ENCODE peak calls at places on chromosomes 5 and 9, in seven cellular contexts. One of them, this sample, is unnamed.

GRCh38 chr9:126702501-126703329 is 89.0 kb downstream of the LMX1B start:
- DNase-seq in stimulated activated CD4-positive, alpha-beta T cell treated with anti-CD3 and anti-CD28 coated beads, Interleukin-4, amount 100 ng/mL, for 48 hours: no peak
- DNase-seq in stimulated activated CD8-positive, alpha-beta memory T cell treated with anti-CD3 and anti-CD28 coated beads, Interleukin-15, amount 100 ng/mL, for 4 hours: no peak
- DNase-seq in EL: no peak
- DNase-seq in lung: no peak
- DNase-seq in SHP77: no peak
- DNase-seq in H4: no peak
- DNase-seq in this sample: no peak

GRCh38 chr9:78566948-78567675 is 270.2 kb downstream of the PSAT1 start:
- DNase-seq in stimulated activated CD4-positive, alpha-beta T cell treated with anti-CD3 and anti-CD28 coated beads, Interleukin-4, amount 100 ng/mL, for 48 hours: no peak
- DNase-seq in stimulated activated CD8-positive, alpha-beta memory T cell treated with anti-CD3 and anti-CD28 coated beads, Interleukin-15, amount 100 ng/mL, for 4 hours: no peak
- DNase-seq in EL: peak; percentile 60
- DNase-seq in lung: no peak
- DNase-seq in SHP77: no peak
- DNase-seq in H4: no peak
- DNase-seq in this sample: peak; percentile 80

GRCh38 chr5:8831854-8832253 is 714.0 kb downstream of the SEMA5A start:
- DNase-seq in stimulated activated CD4-positive, alpha-beta T cell treated with anti-CD3 and anti-CD28 coated beads, Interleukin-4, amount 100 ng/mL, for 48 hours: no peak
- DNase-seq in stimulated activated CD8-positive, alpha-beta memory T cell treated with anti-CD3 and anti-CD28 coated beads, Interleukin-15, amount 100 ng/mL, for 4 hours: no peak
- DNase-seq in EL: no peak
- DNase-seq in lung: no peak
- DNase-seq in SHP77: no peak
- DNase-seq in H4: no peak
- DNase-seq in this sample: no peak

GRCh38 chr5:61620660-61621650 is 288.9 kb downstream of the ZSWIM6 start:
- DNase-seq in stimulated activated CD4-positive, alpha-beta T cell treated with anti-CD3 and anti-CD28 coated beads, Interleukin-4, amount 100 ng/mL, for 48 hours: no peak
- DNase-seq in stimulated activated CD8-positive, alpha-beta memory T cell treated with anti-CD3 and anti-CD28 coated beads, Interleukin-15, amount 100 ng/mL, for 4 hours: no peak
- DNase-seq in EL: no peak
- DNase-seq in lung: no peak
- DNase-seq in SHP77: no peak
- DNase-seq in H4: no peak
- DNase-seq in this sample: no peak

GRCh38 chr5:148820778-148821395 is 5.5 kb upstream of the ADRB2 start:
- DNase-seq in stimulated activated CD4-positive, alpha-beta T cell treated with anti-CD3 and anti-CD28 coated beads, Interleukin-4, amount 100 ng/mL, for 48 hours: no peak
- DNase-seq in stimulated activated CD8-positive, alpha-beta memory T cell treated with anti-CD3 and anti-CD28 coated beads, Interleukin-15, amount 100 ng/mL, for 4 hours: no peak
- DNase-seq in EL: peak; percentile 43
- DNase-seq in lung: no peak
- DNase-seq in SHP77: peak; percentile 15
- DNase-seq in H4: peak; percentile 21
- DNase-seq in this sample: peak; percentile 46

GRCh38 chr9:73689091-73689870 is 537.6 kb downstream of the ANXA1 start:
- DNase-seq in stimulated activated CD4-positive, alpha-beta T cell treated with anti-CD3 and anti-CD28 coated beads, Interleukin-4, amount 100 ng/mL, for 48 hours: no peak
- DNase-seq in stimulated activated CD8-positive, alpha-beta memory T cell treated with anti-CD3 and anti-CD28 coated beads, Interleukin-15, amount 100 ng/mL, for 4 hours: no peak
- DNase-seq in EL: no peak
- DNase-seq in lung: no peak
- DNase-seq in SHP77: no peak
- DNase-seq in H4: no peak
- DNase-seq in this sample: no peak

GRCh38 chr9:111959468-111959941 is 62.9 kb downstream of the UGCG start:
- DNase-seq in stimulated activated CD4-positive, alpha-beta T cell treated with anti-CD3 and anti-CD28 coated beads, Interleukin-4, amount 100 ng/mL, for 48 hours: no peak
- DNase-seq in stimulated activated CD8-positive, alpha-beta memory T cell treated with anti-CD3 and anti-CD28 coated beads, Interleukin-15, amount 100 ng/mL, for 4 hours: no peak
- DNase-seq in EL: peak; percentile 95
- DNase-seq in lung: no peak
- DNase-seq in SHP77: peak; percentile 63
- DNase-seq in H4: peak; percentile 74
- DNase-seq in this sample: peak; percentile 100

GRCh38 chr9:114687034-114687433 is 5.0 kb upstream of the TEX48 start:
- DNase-seq in stimulated activated CD4-positive, alpha-beta T cell treated with anti-CD3 and anti-CD28 coated beads, Interleukin-4, amount 100 ng/mL, for 48 hours: no peak
- DNase-seq in stimulated activated CD8-positive, alpha-beta memory T cell treated with anti-CD3 and anti-CD28 coated beads, Interleukin-15, amount 100 ng/mL, for 4 hours: no peak
- DNase-seq in EL: peak; percentile 54
- DNase-seq in lung: no peak
- DNase-seq in SHP77: no peak
- DNase-seq in H4: no peak
- DNase-seq in this sample: no peak

GRCh38 chr5:81525690-81526089 is 131.8 kb upstream of the ACOT12 start:
- DNase-seq in stimulated activated CD4-positive, alpha-beta T cell treated with anti-CD3 and anti-CD28 coated beads, Interleukin-4, amount 100 ng/mL, for 48 hours: no peak
- DNase-seq in stimulated activated CD8-positive, alpha-beta memory T cell treated with anti-CD3 and anti-CD28 coated beads, Interleukin-15, amount 100 ng/mL, for 4 hours: no peak
- DNase-seq in EL: peak; percentile 26
- DNase-seq in lung: no peak
- DNase-seq in SHP77: no peak
- DNase-seq in H4: no peak
- DNase-seq in this sample: no peak

GRCh38 chr5:1291611-1292080 is 3.2 kb downstream of the TERT start:
- DNase-seq in stimulated activated CD4-positive, alpha-beta T cell treated with anti-CD3 and anti-CD28 coated beads, Interleukin-4, amount 100 ng/mL, for 48 hours: no peak
- DNase-seq in stimulated activated CD8-positive, alpha-beta memory T cell treated with anti-CD3 and anti-CD28 coated beads, Interleukin-15, amount 100 ng/mL, for 4 hours: no peak
- DNase-seq in EL: no peak
- DNase-seq in lung: no peak
- DNase-seq in SHP77: peak; percentile 84
- DNase-seq in H4: no peak
- DNase-seq in this sample: no peak

GRCh38 chr9:36933676-36934215 is 100.3 kb downstream of the PAX5 start:
- DNase-seq in stimulated activated CD4-positive, alpha-beta T cell treated with anti-CD3 and anti-CD28 coated beads, Interleukin-4, amount 100 ng/mL, for 48 hours: no peak
- DNase-seq in stimulated activated CD8-positive, alpha-beta memory T cell treated with anti-CD3 and anti-CD28 coated beads, Interleukin-15, amount 100 ng/mL, for 4 hours: no peak
- DNase-seq in EL: no peak
- DNase-seq in lung: no peak
- DNase-seq in SHP77: no peak
- DNase-seq in H4: no peak
- DNase-seq in this sample: no peak

GRCh38 chr9:21383627-21384026 is 1.6 kb downstream of the IFNA2 start:
- DNase-seq in stimulated activated CD4-positive, alpha-beta T cell treated with anti-CD3 and anti-CD28 coated beads, Interleukin-4, amount 100 ng/mL, for 48 hours: no peak
- DNase-seq in stimulated activated CD8-positive, alpha-beta memory T cell treated with anti-CD3 and anti-CD28 coated beads, Interleukin-15, amount 100 ng/mL, for 4 hours: no peak
- DNase-seq in EL: no peak
- DNase-seq in lung: no peak
- DNase-seq in SHP77: no peak
- DNase-seq in H4: no peak
- DNase-seq in this sample: no peak

GRCh38 chr5:13250450-13251291 is 693.8 kb downstream of the DNAH5 start:
- DNase-seq in stimulated activated CD4-positive, alpha-beta T cell treated with anti-CD3 and anti-CD28 coated beads, Interleukin-4, amount 100 ng/mL, for 48 hours: no peak
- DNase-seq in stimulated activated CD8-positive, alpha-beta memory T cell treated with anti-CD3 and anti-CD28 coated beads, Interleukin-15, amount 100 ng/mL, for 4 hours: no peak
- DNase-seq in EL: peak; percentile 2
- DNase-seq in lung: no peak
- DNase-seq in SHP77: peak; percentile 33
- DNase-seq in H4: peak; percentile 43
- DNase-seq in this sample: peak; percentile 25

GRCh38 chr5:59673438-59674058 is 220.0 kb downstream of the PDE4D start:
- DNase-seq in stimulated activated CD4-positive, alpha-beta T cell treated with anti-CD3 and anti-CD28 coated beads, Interleukin-4, amount 100 ng/mL, for 48 hours: no peak
- DNase-seq in stimulated activated CD8-positive, alpha-beta memory T cell treated with anti-CD3 and anti-CD28 coated beads, Interleukin-15, amount 100 ng/mL, for 4 hours: no peak
- DNase-seq in EL: peak; percentile 57
- DNase-seq in lung: no peak
- DNase-seq in SHP77: peak; percentile 27
- DNase-seq in H4: peak; percentile 34
- DNase-seq in this sample: peak; percentile 68

GRCh38 chr9:34590376-34591090 is 1.0 kb upstream of the CNTFR start:
- DNase-seq in stimulated activated CD4-positive, alpha-beta T cell treated with anti-CD3 and anti-CD28 coated beads, Interleukin-4, amount 100 ng/mL, for 48 hours: no peak
- DNase-seq in stimulated activated CD8-positive, alpha-beta memory T cell treated with anti-CD3 and anti-CD28 coated beads, Interleukin-15, amount 100 ng/mL, for 4 hours: no peak
- DNase-seq in EL: no peak
- DNase-seq in lung: no peak
- DNase-seq in SHP77: no peak
- DNase-seq in H4: no peak
- DNase-seq in this sample: no peak

GRCh38 chr5:142866563-142867275 is 96.5 kb downstream of the ARHGAP26 start:
- DNase-seq in stimulated activated CD4-positive, alpha-beta T cell treated with anti-CD3 and anti-CD28 coated beads, Interleukin-4, amount 100 ng/mL, for 48 hours: peak; percentile 18
- DNase-seq in stimulated activated CD8-positive, alpha-beta memory T cell treated with anti-CD3 and anti-CD28 coated beads, Interleukin-15, amount 100 ng/mL, for 4 hours: peak; percentile 13
- DNase-seq in EL: peak; percentile 70
- DNase-seq in lung: peak; percentile 43
- DNase-seq in SHP77: peak; percentile 72
- DNase-seq in H4: peak; percentile 75
- DNase-seq in this sample: peak; percentile 80

GRCh38 chr9:110875275-110875674 is 163.0 kb downstream of the LPAR1 start:
- DNase-seq in stimulated activated CD4-positive, alpha-beta T cell treated with anti-CD3 and anti-CD28 coated beads, Interleukin-4, amount 100 ng/mL, for 48 hours: no peak
- DNase-seq in stimulated activated CD8-positive, alpha-beta memory T cell treated with anti-CD3 and anti-CD28 coated beads, Interleukin-15, amount 100 ng/mL, for 4 hours: no peak
- DNase-seq in EL: no peak
- DNase-seq in lung: peak; percentile 33
- DNase-seq in SHP77: no peak
- DNase-seq in H4: no peak
- DNase-seq in this sample: no peak

GRCh38 chr5:139664727-139665351 is 16.7 kb downstream of the CXXC5 start:
- DNase-seq in stimulated activated CD4-positive, alpha-beta T cell treated with anti-CD3 and anti-CD28 coated beads, Interleukin-4, amount 100 ng/mL, for 48 hours: no peak
- DNase-seq in stimulated activated CD8-positive, alpha-beta memory T cell treated with anti-CD3 and anti-CD28 coated beads, Interleukin-15, amount 100 ng/mL, for 4 hours: no peak
- DNase-seq in EL: no peak
- DNase-seq in lung: no peak
- DNase-seq in SHP77: no peak
- DNase-seq in H4: no peak
- DNase-seq in this sample: no peak

GRCh38 chr9:29241320-29241719 is 1668.0 kb upstream of the C9orf72 start:
- DNase-seq in stimulated activated CD4-positive, alpha-beta T cell treated with anti-CD3 and anti-CD28 coated beads, Interleukin-4, amount 100 ng/mL, for 48 hours: no peak
- DNase-seq in stimulated activated CD8-positive, alpha-beta memory T cell treated with anti-CD3 and anti-CD28 coated beads, Interleukin-15, amount 100 ng/mL, for 4 hours: no peak
- DNase-seq in EL: no peak
- DNase-seq in lung: no peak
- DNase-seq in SHP77: no peak
- DNase-seq in H4: no peak
- DNase-seq in this sample: peak; percentile 33

GRCh38 chr9:121350993-121351561 is 19.0 kb downstream of the STOM start:
- DNase-seq in stimulated activated CD4-positive, alpha-beta T cell treated with anti-CD3 and anti-CD28 coated beads, Interleukin-4, amount 100 ng/mL, for 48 hours: no peak
- DNase-seq in stimulated activated CD8-positive, alpha-beta memory T cell treated with anti-CD3 and anti-CD28 coated beads, Interleukin-15, amount 100 ng/mL, for 4 hours: no peak
- DNase-seq in EL: peak; percentile 91
- DNase-seq in lung: peak; percentile 80
- DNase-seq in SHP77: no peak
- DNase-seq in H4: peak; percentile 89
- DNase-seq in this sample: peak; percentile 89

GRCh38 chr5:87210743-87211142 is 56.9 kb upstream of the RASA1 start:
- DNase-seq in stimulated activated CD4-positive, alpha-beta T cell treated with anti-CD3 and anti-CD28 coated beads, Interleukin-4, amount 100 ng/mL, for 48 hours: no peak
- DNase-seq in stimulated activated CD8-positive, alpha-beta memory T cell treated with anti-CD3 and anti-CD28 coated beads, Interleukin-15, amount 100 ng/mL, for 4 hours: no peak
- DNase-seq in EL: no peak
- DNase-seq in lung: no peak
- DNase-seq in SHP77: no peak
- DNase-seq in H4: no peak
- DNase-seq in this sample: peak; percentile 35

GRCh38 chr5:169801324-169801777 is 164.3 kb downstream of the DOCK2 start:
- DNase-seq in stimulated activated CD4-positive, alpha-beta T cell treated with anti-CD3 and anti-CD28 coated beads, Interleukin-4, amount 100 ng/mL, for 48 hours: no peak
- DNase-seq in stimulated activated CD8-positive, alpha-beta memory T cell treated with anti-CD3 and anti-CD28 coated beads, Interleukin-15, amount 100 ng/mL, for 4 hours: no peak
- DNase-seq in EL: peak; percentile 62
- DNase-seq in lung: no peak
- DNase-seq in SHP77: no peak
- DNase-seq in H4: no peak
- DNase-seq in this sample: peak; percentile 76

GRCh38 chr9:135992486-135993408 is 31.6 kb upstream of the UBAC1 start:
- DNase-seq in stimulated activated CD4-positive, alpha-beta T cell treated with anti-CD3 and anti-CD28 coated beads, Interleukin-4, amount 100 ng/mL, for 48 hours: no peak
- DNase-seq in stimulated activated CD8-positive, alpha-beta memory T cell treated with anti-CD3 and anti-CD28 coated beads, Interleukin-15, amount 100 ng/mL, for 4 hours: no peak
- DNase-seq in EL: peak; percentile 80
- DNase-seq in lung: peak; percentile 80
- DNase-seq in SHP77: peak; percentile 89
- DNase-seq in H4: peak; percentile 88
- DNase-seq in this sample: peak; percentile 70

GRCh38 chr9:93580654-93581380 is 4.4 kb downstream of the PHF2 start:
- DNase-seq in stimulated activated CD4-positive, alpha-beta T cell treated with anti-CD3 and anti-CD28 coated beads, Interleukin-4, amount 100 ng/mL, for 48 hours: no peak
- DNase-seq in stimulated activated CD8-positive, alpha-beta memory T cell treated with anti-CD3 and anti-CD28 coated beads, Interleukin-15, amount 100 ng/mL, for 4 hours: no peak
- DNase-seq in EL: no peak
- DNase-seq in lung: no peak
- DNase-seq in SHP77: no peak
- DNase-seq in H4: no peak
- DNase-seq in this sample: no peak

GRCh38 chr5:124342027-124342471 is 404.4 kb downstream of the ZNF608 start:
- DNase-seq in stimulated activated CD4-positive, alpha-beta T cell treated with anti-CD3 and anti-CD28 coated beads, Interleukin-4, amount 100 ng/mL, for 48 hours: no peak
- DNase-seq in stimulated activated CD8-positive, alpha-beta memory T cell treated with anti-CD3 and anti-CD28 coated beads, Interleukin-15, amount 100 ng/mL, for 4 hours: no peak
- DNase-seq in EL: peak; percentile 42
- DNase-seq in lung: peak; percentile 33
- DNase-seq in SHP77: no peak
- DNase-seq in H4: peak; percentile 49
- DNase-seq in this sample: no peak

GRCh38 chr5:112628219-112628618 is 109.5 kb upstream of the APC start:
- DNase-seq in stimulated activated CD4-positive, alpha-beta T cell treated with anti-CD3 and anti-CD28 coated beads, Interleukin-4, amount 100 ng/mL, for 48 hours: no peak
- DNase-seq in stimulated activated CD8-positive, alpha-beta memory T cell treated with anti-CD3 and anti-CD28 coated beads, Interleukin-15, amount 100 ng/mL, for 4 hours: no peak
- DNase-seq in EL: no peak
- DNase-seq in lung: no peak
- DNase-seq in SHP77: no peak
- DNase-seq in H4: no peak
- DNase-seq in this sample: no peak

GRCh38 chr9:132546148-132547051 is 36.0 kb upstream of the BARHL1 start:
- DNase-seq in stimulated activated CD4-positive, alpha-beta T cell treated with anti-CD3 and anti-CD28 coated beads, Interleukin-4, amount 100 ng/mL, for 48 hours: no peak
- DNase-seq in stimulated activated CD8-positive, alpha-beta memory T cell treated with anti-CD3 and anti-CD28 coated beads, Interleukin-15, amount 100 ng/mL, for 4 hours: no peak
- DNase-seq in EL: peak; percentile 28
- DNase-seq in lung: no peak
- DNase-seq in SHP77: peak; percentile 23
- DNase-seq in H4: no peak
- DNase-seq in this sample: peak; percentile 5

GRCh38 chr9:131773911-131774379 is 34.1 kb upstream of the RAPGEF1 start:
- DNase-seq in stimulated activated CD4-positive, alpha-beta T cell treated with anti-CD3 and anti-CD28 coated beads, Interleukin-4, amount 100 ng/mL, for 48 hours: peak; percentile 4
- DNase-seq in stimulated activated CD8-positive, alpha-beta memory T cell treated with anti-CD3 and anti-CD28 coated beads, Interleukin-15, amount 100 ng/mL, for 4 hours: no peak
- DNase-seq in EL: peak; percentile 51
- DNase-seq in lung: peak; percentile 31
- DNase-seq in SHP77: no peak
- DNase-seq in H4: peak; percentile 36
- DNase-seq in this sample: peak; percentile 53

GRCh38 chr5:138448481-138449398 is 9.9 kb downstream of the REEP2 start:
- DNase-seq in stimulated activated CD4-positive, alpha-beta T cell treated with anti-CD3 and anti-CD28 coated beads, Interleukin-4, amount 100 ng/mL, for 48 hours: no peak
- DNase-seq in stimulated activated CD8-positive, alpha-beta memory T cell treated with anti-CD3 and anti-CD28 coated beads, Interleukin-15, amount 100 ng/mL, for 4 hours: no peak
- DNase-seq in EL: peak; percentile 41
- DNase-seq in lung: no peak
- DNase-seq in SHP77: no peak
- DNase-seq in H4: peak; percentile 67
- DNase-seq in this sample: peak; percentile 19

GRCh38 chr5:33227247-33227646 is 213.5 kb upstream of the TARS1 start:
- DNase-seq in stimulated activated CD4-positive, alpha-beta T cell treated with anti-CD3 and anti-CD28 coated beads, Interleukin-4, amount 100 ng/mL, for 48 hours: no peak
- DNase-seq in stimulated activated CD8-positive, alpha-beta memory T cell treated with anti-CD3 and anti-CD28 coated beads, Interleukin-15, amount 100 ng/mL, for 4 hours: no peak
- DNase-seq in EL: no peak
- DNase-seq in lung: no peak
- DNase-seq in SHP77: no peak
- DNase-seq in H4: no peak
- DNase-seq in this sample: no peak

GRCh38 chr5:132027027-132027426 is 15.6 kb upstream of the ACSL6 start:
- DNase-seq in stimulated activated CD4-positive, alpha-beta T cell treated with anti-CD3 and anti-CD28 coated beads, Interleukin-4, amount 100 ng/mL, for 48 hours: no peak
- DNase-seq in stimulated activated CD8-positive, alpha-beta memory T cell treated with anti-CD3 and anti-CD28 coated beads, Interleukin-15, amount 100 ng/mL, for 4 hours: no peak
- DNase-seq in EL: no peak
- DNase-seq in lung: no peak
- DNase-seq in SHP77: no peak
- DNase-seq in H4: no peak
- DNase-seq in this sample: no peak

GRCh38 chr5:86329318-86329717 is 288.4 kb upstream of the COX7C start:
- DNase-seq in stimulated activated CD4-positive, alpha-beta T cell treated with anti-CD3 and anti-CD28 coated beads, Interleukin-4, amount 100 ng/mL, for 48 hours: no peak
- DNase-seq in stimulated activated CD8-positive, alpha-beta memory T cell treated with anti-CD3 and anti-CD28 coated beads, Interleukin-15, amount 100 ng/mL, for 4 hours: no peak
- DNase-seq in EL: no peak
- DNase-seq in lung: no peak
- DNase-seq in SHP77: no peak
- DNase-seq in H4: no peak
- DNase-seq in this sample: no peak

GRCh38 chr5:167573274-167574127 is 717.9 kb upstream of the WWC1 start:
- DNase-seq in stimulated activated CD4-positive, alpha-beta T cell treated with anti-CD3 and anti-CD28 coated beads, Interleukin-4, amount 100 ng/mL, for 48 hours: no peak
- DNase-seq in stimulated activated CD8-positive, alpha-beta memory T cell treated with anti-CD3 and anti-CD28 coated beads, Interleukin-15, amount 100 ng/mL, for 4 hours: no peak
- DNase-seq in EL: peak; percentile 45
- DNase-seq in lung: no peak
- DNase-seq in SHP77: peak; percentile 9
- DNase-seq in H4: peak; percentile 45
- DNase-seq in this sample: peak; percentile 33

GRCh38 chr9:130443840-130444492 is 795 bp upstream of the ASS1 start:
- DNase-seq in stimulated activated CD4-positive, alpha-beta T cell treated with anti-CD3 and anti-CD28 coated beads, Interleukin-4, amount 100 ng/mL, for 48 hours: no peak
- DNase-seq in stimulated activated CD8-positive, alpha-beta memory T cell treated with anti-CD3 and anti-CD28 coated beads, Interleukin-15, amount 100 ng/mL, for 4 hours: no peak
- DNase-seq in EL: no peak
- DNase-seq in lung: no peak
- DNase-seq in SHP77: no peak
- DNase-seq in H4: no peak
- DNase-seq in this sample: no peak

GRCh38 chr5:151036556-151036955 is 16.2 kb downstream of the GPX3 start:
- DNase-seq in stimulated activated CD4-positive, alpha-beta T cell treated with anti-CD3 and anti-CD28 coated beads, Interleukin-4, amount 100 ng/mL, for 48 hours: no peak
- DNase-seq in stimulated activated CD8-positive, alpha-beta memory T cell treated with anti-CD3 and anti-CD28 coated beads, Interleukin-15, amount 100 ng/mL, for 4 hours: no peak
- DNase-seq in EL: no peak
- DNase-seq in lung: no peak
- DNase-seq in SHP77: no peak
- DNase-seq in H4: no peak
- DNase-seq in this sample: peak; percentile 75

GRCh38 chr5:50553560-50553984 is 112.5 kb upstream of the EMB start:
- DNase-seq in stimulated activated CD4-positive, alpha-beta T cell treated with anti-CD3 and anti-CD28 coated beads, Interleukin-4, amount 100 ng/mL, for 48 hours: no peak
- DNase-seq in stimulated activated CD8-positive, alpha-beta memory T cell treated with anti-CD3 and anti-CD28 coated beads, Interleukin-15, amount 100 ng/mL, for 4 hours: no peak
- DNase-seq in EL: peak; percentile 13
- DNase-seq in lung: peak; percentile 42
- DNase-seq in SHP77: peak; percentile 3
- DNase-seq in H4: no peak
- DNase-seq in this sample: peak; percentile 22

GRCh38 chr5:117455236-117456233 is 880.9 kb upstream of the SEMA6A start:
- DNase-seq in stimulated activated CD4-positive, alpha-beta T cell treated with anti-CD3 and anti-CD28 coated beads, Interleukin-4, amount 100 ng/mL, for 48 hours: no peak
- DNase-seq in stimulated activated CD8-positive, alpha-beta memory T cell treated with anti-CD3 and anti-CD28 coated beads, Interleukin-15, amount 100 ng/mL, for 4 hours: no peak
- DNase-seq in EL: no peak
- DNase-seq in lung: no peak
- DNase-seq in SHP77: peak; percentile 53
- DNase-seq in H4: peak; percentile 48
- DNase-seq in this sample: peak; percentile 31

GRCh38 chr9:27861887-27862286 is 288.6 kb upstream of the C9orf72 start:
- DNase-seq in stimulated activated CD4-positive, alpha-beta T cell treated with anti-CD3 and anti-CD28 coated beads, Interleukin-4, amount 100 ng/mL, for 48 hours: no peak
- DNase-seq in stimulated activated CD8-positive, alpha-beta memory T cell treated with anti-CD3 and anti-CD28 coated beads, Interleukin-15, amount 100 ng/mL, for 4 hours: no peak
- DNase-seq in EL: no peak
- DNase-seq in lung: no peak
- DNase-seq in SHP77: no peak
- DNase-seq in H4: no peak
- DNase-seq in this sample: peak; percentile 67